ENCODE peak calls at places on chromosomes 13 and 19, in five cellular contexts. N is mesenchymal stem cell, F is H9, I is trophoblast cell, J is H1. G is an unnamed sample.

GRCh38 chr19:48393559-48394330 is at the start of gene GRIN2D:
- DNase-seq in F (peak), I (peak), N (peak), J (no peak), G (no peak)

GRCh38 chr13:23953860-23954512 is 56.7 kb upstream of the C1QTNF9B start:
- DNase-seq in J (no peak), F (no peak), I (no peak), N (no peak), G (no peak)

GRCh38 chr13:104773775-104774174 is 1707.6 kb upstream of the SLC10A2 start:
- DNase-seq in F (no peak), I (no peak), J (no peak), N (peak), G (peak)

GRCh38 chr13:112325142-112325808 is 50.9 kb upstream of the SPACA7 start:
- DNase-seq in J (no peak), N (no peak), F (no peak), I (no peak), G (no peak)

GRCh38 chr13:96581741-96582140 is 412.5 kb downstream of the OXGR1 start:
- DNase-seq in F (no peak), J (no peak), I (no peak), N (no peak), G (no peak)

GRCh38 chr19:55626350-55626749 is 2.0 kb upstream of the ZNF784 start:
- DNase-seq in F (no peak), N (no peak), J (no peak), I (no peak), G (no peak)

GRCh38 chr19:51779703-51780102 is 15.3 kb upstream of the FPR3 start:
- DNase-seq in N (no peak), J (no peak), I (no peak), F (no peak), G (no peak)

GRCh38 chr19:40705950-40706619 is 10.6 kb downstream of the COQ8B start:
- DNase-seq in I (no peak), F (no peak), N (no peak), J (no peak), G (no peak)

GRCh38 chr19:38351865-38352395 is 16.3 kb downstream of the CATSPERG start:
- DNase-seq in F (no peak), N (no peak), J (no peak), I (no peak), G (no peak)

GRCh38 chr19:49570138-49570856 is 10.1 kb downstream of the NOSIP start:
- DNase-seq in I (peak), J (no peak), F (peak), N (peak), G (peak)

GRCh38 chr13:112832811-112833210 is 136.2 kb upstream of the MCF2L start:
- DNase-seq in F (no peak), J (no peak), N (no peak), I (no peak), G (no peak)

GRCh38 chr19:18099623-18099995 is 2.0 kb downstream of the MAST3 start:
- DNase-seq in N (no peak), I (peak), F (no peak), J (no peak), G (no peak)

GRCh38 chr13:97274782-97275252 is 52.7 kb downstream of the MBNL2 start:
- DNase-seq in F (no peak), J (no peak), I (no peak), N (peak), G (no peak)

GRCh38 chr19:15173746-15174404 is 26.9 kb downstream of the NOTCH3 start:
- DNase-seq in N (no peak), J (no peak), I (peak), F (no peak), G (no peak)

GRCh38 chr19:29076161-29076560 is 136.8 kb downstream of the UQCRFS1 start:
- DNase-seq in F (no peak), I (no peak), N (no peak), J (no peak), G (no peak)

GRCh38 chr13:45238945-45239795 is 38.3 kb upstream of the KCTD4 start:
- DNase-seq in J (no peak), N (no peak), I (peak), F (no peak), G (no peak)

GRCh38 chr13:45242070-45242469 is 41.2 kb upstream of the KCTD4 start:
- DNase-seq in I (no peak), N (peak), F (no peak), J (no peak), G (no peak)

GRCh38 chr13:45242524-45242923 is 41.7 kb upstream of the KCTD4 start:
- DNase-seq in F (no peak), N (no peak), J (no peak), I (no peak), G (no peak)

DNA sequence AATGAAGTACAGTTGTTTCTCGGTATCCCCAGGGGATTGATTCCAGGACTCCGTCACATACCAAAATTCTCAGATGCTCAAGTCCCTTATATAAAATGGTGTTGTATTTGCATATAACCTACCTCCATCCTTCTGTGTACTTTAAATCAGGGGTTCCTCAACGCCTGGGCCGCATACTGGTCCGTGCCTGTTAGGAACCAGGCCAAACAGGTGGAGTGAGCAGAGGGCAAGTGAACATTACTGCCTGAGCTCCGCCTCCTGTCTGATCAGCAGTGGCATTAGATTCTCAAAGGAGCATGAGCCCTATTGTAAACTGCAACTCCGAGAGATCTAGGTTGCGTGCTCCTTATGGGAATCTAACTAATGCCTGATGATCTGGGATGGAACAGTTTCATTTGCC is 42.2 kb upstream of the KCTD4 start:
- DNase-seq in N (no peak), F (no peak), J (no peak), I (no peak), G (no peak)
- H3K4ac ChIP-seq in N (no peak), F (no peak), J (no peak), I (no peak), G (no peak)

GRCh38 chr13:93226623-93227279 is at the start of gene GPC6:
- DNase-seq in N (peak), I (no peak), F (peak), J (no peak), G (peak)
- H2BK12ac ChIP-seq in N (no peak), I (peak), F (no peak), J (peak), G (peak)

DNA sequence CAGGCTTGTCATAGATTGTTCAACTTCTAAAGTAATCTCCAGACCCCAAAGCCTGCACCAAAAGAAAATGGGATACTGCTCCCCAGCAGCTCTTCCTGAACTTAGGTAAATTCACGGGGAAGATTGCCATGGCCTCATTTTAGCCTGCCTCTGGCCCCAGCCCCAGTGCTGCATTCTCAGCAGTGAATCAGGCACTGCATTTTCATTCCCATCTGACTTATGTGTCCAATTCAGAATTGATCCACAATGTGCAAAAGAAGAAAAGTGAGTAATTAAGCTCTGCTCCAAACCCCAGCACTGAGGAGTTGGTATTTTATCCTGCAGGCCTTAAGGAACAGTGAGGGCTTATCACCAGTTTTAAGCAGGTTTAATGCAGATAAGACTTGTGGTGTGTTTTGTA is 176.4 kb downstream of the KCTD12 start:
- DNase-seq in I (no peak), N (no peak), J (no peak), F (no peak), G (no peak)
- H2BK120ac ChIP-seq in I (no peak), N (no peak), J (no peak), F (no peak), G (no peak)

DNA sequence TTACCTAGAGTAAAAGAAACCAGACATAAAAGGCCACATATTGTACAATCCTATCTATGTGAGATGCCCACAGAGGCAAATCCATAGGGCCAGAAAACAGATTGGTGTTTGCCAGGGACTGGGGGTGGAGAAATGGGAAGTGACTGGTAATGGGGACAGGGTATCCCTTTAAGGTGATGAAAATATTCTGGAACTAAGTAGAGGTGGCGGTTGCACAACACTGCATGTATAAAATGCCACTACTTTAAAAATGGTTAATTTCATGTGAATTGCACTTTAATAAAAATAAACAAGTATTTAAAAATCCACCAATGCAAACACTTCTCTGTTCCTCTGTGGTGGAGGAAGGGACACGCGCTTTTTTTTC is 41.5 kb upstream of the KLF2 start:
- DNase-seq in J (no peak), N (no peak), I (no peak), F (no peak), G (no peak)
- H3K4ac ChIP-seq in J (no peak), N (no peak), I (no peak), F (no peak), G (no peak)

G was measured in neuronal stem cell.